ENCODE peak calls at places on chromosomes 6 and 20, in five cellular contexts. X, C, T, K and Y are unnamed samples.

GRCh38 chr6:125300992-125301434 is 754 bp downstream of the HDDC2 start:
- DNase-seq in X (no peak), C (no peak), T (no peak), K (no peak), Y (no peak)

GRCh38 chr6:110039996-110040383 is 61.9 kb downstream of the GPR6 start:
- DNase-seq in X (no peak), C (no peak), T (no peak), K (no peak), Y (peak; percentile 66)

GRCh38 chr20:45095753-45096371 is 5.1 kb downstream of the KCNS1 start:
- DNase-seq in X (peak; percentile 42), C (no peak), T (no peak), K (peak; percentile 60), Y (no peak)

GRCh38 chr6:53707108-53707897 is 41.7 kb upstream of the KLHL31 start:
- DNase-seq in X (no peak), C (no peak), T (no peak), K (no peak), Y (no peak)

GRCh38 chr20:49887828-49888340 is 27.4 kb downstream of the SPATA2 start:
- DNase-seq in X (no peak), C (peak; percentile 63), T (no peak), K (no peak), Y (no peak)

GRCh38 chr6:143540192-143540591 is 28.7 kb upstream of the FUCA2 start:
- DNase-seq in X (no peak), C (no peak), T (no peak), K (no peak), Y (no peak)

GRCh38 chr6:55448446-55448845 is 121.2 kb downstream of the GFRAL start:
- DNase-seq in X (no peak), C (no peak), T (no peak), K (no peak), Y (no peak)

GRCh38 chr20:57698867-57699275 is 10.9 kb downstream of the PMEPA1 start:
- DNase-seq in X (no peak), C (no peak), T (no peak), K (no peak), Y (no peak)

GRCh38 chr20:38178065-38178471 is 13.0 kb upstream of the TGM2 start:
- DNase-seq in X (no peak), C (peak; percentile 50), T (no peak), K (no peak), Y (no peak)

GRCh38 chr20:11604339-11604738 is 313.4 kb upstream of the BTBD3 start:
- DNase-seq in X (no peak), C (no peak), T (no peak), K (no peak), Y (no peak)

GRCh38 chr20:62472020-62472342 is 3.8 kb downstream of the GATA5 start:
- DNase-seq in X (no peak), C (no peak), T (no peak), K (no peak), Y (no peak)

GRCh38 chr20:62474585-62475026 is 1.2 kb downstream of the GATA5 start:
- DNase-seq in X (no peak), C (no peak), T (no peak), K (no peak), Y (no peak)

GRCh38 chr20:62472343-62473199 is 3.2 kb downstream of the GATA5 start:
- DNase-seq in X (no peak), C (no peak), T (no peak), K (no peak), Y (no peak)

GRCh38 chr20:62473717-62474584 is 1.8 kb downstream of the GATA5 start:
- DNase-seq in X (no peak), C (no peak), T (no peak), K (no peak), Y (no peak)

GRCh38 chr20:62473200-62473585 is 2.6 kb downstream of the GATA5 start:
- DNase-seq in X (no peak), C (no peak), T (no peak), K (no peak), Y (no peak)
- H3K27me3 ChIP-seq in X (peaks cover 27% of the 10 kb centered on the region), C (peaks cover 83% of the 10 kb centered on the region), T (peaks cover 91% of the 10 kb centered on the region), K (peaks cover 27% of the 10 kb centered on the region), Y (peaks cover 58% of the 10 kb centered on the region)

GRCh38 chr20:33995053-33995816 is 1.5 kb downstream of the RALY start:
- DNase-seq in X (no peak), C (no peak), T (no peak), K (no peak), Y (no peak)
- H3K4me1 ChIP-seq in X (peaks cover 47% of the 10 kb centered on the region), C (peaks cover 72% of the 10 kb centered on the region), T (peaks cover 77% of the 10 kb centered on the region), K (peaks cover 15% of the 10 kb centered on the region), Y (peaks cover 57% of the 10 kb centered on the region)

GRCh38 chr6:16355699-16356481 is 117.5 kb downstream of the GMPR start:
- DNase-seq in X (no peak), C (no peak), T (no peak), K (no peak), Y (no peak)
- H3K9me3 ChIP-seq in X (no peaks in the 10 kb centered on the region), C (no peaks in the 10 kb centered on the region), T (no peaks in the 10 kb centered on the region), K (no peaks in the 10 kb centered on the region), Y (no peaks in the 10 kb centered on the region)

DNA sequence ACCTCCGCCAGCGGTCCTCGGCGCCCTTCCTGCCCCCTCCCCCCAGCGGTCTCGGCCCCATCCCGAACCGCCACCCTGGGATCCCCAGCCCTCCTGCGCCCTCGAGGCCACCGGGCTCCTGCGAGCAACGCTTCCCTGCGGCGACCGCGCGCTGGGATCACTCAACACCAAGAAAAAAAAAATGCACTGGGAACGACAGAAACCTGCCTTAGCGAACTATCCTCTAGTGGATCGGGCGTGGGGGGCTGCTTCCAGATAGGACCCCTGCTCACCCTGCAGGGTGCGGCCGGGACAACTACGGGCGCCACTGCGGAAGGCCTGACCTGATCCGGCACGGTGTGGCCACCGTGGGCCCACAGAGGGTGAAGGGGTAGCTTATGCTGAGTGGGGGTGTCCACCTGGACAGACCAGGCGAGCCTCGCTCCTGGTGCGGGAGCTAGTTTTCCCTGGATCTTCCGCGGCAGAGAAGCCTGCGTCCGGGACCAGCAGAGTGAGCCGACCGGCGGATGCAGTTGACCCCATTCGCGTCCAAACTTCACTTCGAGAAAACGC is 38.0 kb downstream of the NCR2 start:
- DNase-seq in X (no peak), C (no peak), T (no peak), K (no peak), Y (no peak)
- H3K27me3 ChIP-seq in X (peaks cover 29% of the 10 kb centered on the region), C (peaks cover 65% of the 10 kb centered on the region), T (peaks cover 98% of the 10 kb centered on the region), K (peaks cover 24% of the 10 kb centered on the region), Y (peaks cover 78% of the 10 kb centered on the region)

GRCh38 chr6:79869184-79869583 is 78.2 kb downstream of the ELOVL4 start:
- DNase-seq in X (no peak), C (no peak), T (no peak), K (no peak), Y (no peak)
- H3K4me1 ChIP-seq in X (no peaks in the 10 kb centered on the region), C (peaks cover 6% of the 10 kb centered on the region), T (peaks cover 16% of the 10 kb centered on the region), K (no peaks in the 10 kb centered on the region), Y (no peaks in the 10 kb centered on the region)

GRCh38 chr6:168704678-168705077 is 263.7 kb downstream of the SMOC2 start:
- DNase-seq in X (no peak), C (no peak), T (no peak), K (no peak), Y (peak; percentile 26)

GRCh38 chr6:168699631-168700315 is 258.8 kb downstream of the SMOC2 start:
- DNase-seq in X (peak; percentile 50), C (peak; percentile 86), T (peak; percentile 50), K (peak; percentile 20), Y (peak; percentile 49)

GRCh38 chr6:168700880-168701279 is 259.9 kb downstream of the SMOC2 start:
- DNase-seq in X (no peak), C (no peak), T (no peak), K (no peak), Y (no peak)

GRCh38 chr6:168706471-168707177 is 265.6 kb downstream of the SMOC2 start:
- DNase-seq in X (no peak), C (no peak), T (no peak), K (no peak), Y (peak; percentile 19)

DNA sequence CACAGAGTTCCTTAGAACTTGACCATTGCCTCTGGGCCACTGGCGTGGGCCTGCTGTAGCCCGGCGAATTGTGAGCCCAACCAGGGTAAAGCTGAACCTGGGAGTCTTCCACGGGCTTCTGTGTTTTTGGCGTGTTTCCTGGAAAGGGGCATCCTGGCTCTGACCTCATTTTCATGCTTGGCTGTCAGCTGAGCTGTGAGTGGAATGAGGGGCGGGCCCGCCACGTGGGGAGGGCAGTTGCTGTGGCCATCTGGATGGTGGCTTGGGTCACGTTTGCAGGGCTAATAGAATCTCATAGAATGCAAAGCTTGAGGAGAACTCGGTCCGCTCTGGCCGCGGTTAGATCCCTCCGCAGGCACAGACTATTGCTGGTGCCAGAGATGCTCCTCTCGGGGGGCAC is 263.0 kb downstream of the SMOC2 start:
- DNase-seq in X (no peak), C (peak; percentile 38), T (no peak), K (no peak), Y (no peak)
- H3K9me3 ChIP-seq in X (no peaks in the 10 kb centered on the region), C (no peaks in the 10 kb centered on the region), T (no peaks in the 10 kb centered on the region), K (no peaks in the 10 kb centered on the region), Y (no peaks in the 10 kb centered on the region)

DNA sequence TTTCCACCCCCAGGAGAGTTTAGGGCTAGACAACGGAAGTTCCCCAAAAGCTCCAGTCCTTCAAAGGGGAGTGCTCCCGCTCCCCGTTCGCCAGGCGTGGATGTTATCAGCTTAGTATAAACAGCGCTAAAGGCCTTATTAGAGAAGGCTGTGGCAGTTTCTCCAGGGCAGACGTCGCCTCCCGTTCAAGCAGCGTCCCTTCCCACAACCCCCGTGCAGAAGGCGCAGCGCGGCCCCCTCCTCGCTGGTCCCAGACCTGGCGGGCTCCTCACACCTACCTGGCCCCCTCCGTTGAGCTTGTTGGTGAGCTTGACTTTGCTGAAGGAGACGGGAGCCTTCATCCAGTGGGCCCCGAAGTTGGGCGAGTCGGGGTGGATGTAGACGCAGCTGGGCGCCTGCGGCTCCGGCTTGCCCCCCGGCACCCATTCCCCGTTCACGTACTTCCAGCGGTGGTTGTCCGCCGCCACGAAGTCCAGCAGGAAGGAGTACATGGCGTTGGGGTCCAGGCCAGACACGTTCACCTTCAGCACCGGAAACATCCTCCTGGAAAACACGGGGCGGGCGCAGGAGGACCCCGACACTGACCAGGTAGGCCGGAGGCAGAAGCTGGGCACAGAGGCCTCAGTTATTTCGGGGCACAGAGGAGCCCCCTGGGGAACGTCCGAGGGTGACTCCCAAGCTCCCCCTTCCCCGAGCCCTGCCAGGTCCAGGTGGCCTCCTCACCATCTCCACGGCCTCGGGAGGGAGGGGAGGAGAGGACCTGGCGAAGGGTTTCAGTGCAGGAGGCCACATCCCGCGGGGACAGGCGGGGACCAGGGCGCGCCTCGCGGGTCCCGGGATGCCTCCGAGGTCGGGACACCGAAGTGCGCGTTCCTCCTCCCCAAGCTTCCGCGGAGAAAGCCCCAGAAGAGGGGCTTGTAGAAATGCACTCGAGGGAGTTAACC is 1.1 kb downstream of the TBXT start:
- DNase-seq in X (no peak), C (no peak), T (no peak), K (no peak), Y (no peak)
- H3K27me3 ChIP-seq in X (peaks cover 35% of the 10 kb centered on the region), C (peaks cover 88% of the 10 kb centered on the region), T (peaks cover 100% of the 10 kb centered on the region), K (peaks cover 38% of the 10 kb centered on the region), Y (peaks cover 89% of the 10 kb centered on the region)